ENCODE peak calls at places on chromosomes 2 and 18, in ten cellular contexts. S is AG10803, Z is stomach, A is cardiac fibroblast, H is ovary, E is lower leg skin, N is uterus, Y is body of pancreas, R is IMR-90, T is tibial nerve. W is an unnamed sample.

GRCh38 chr2:66982766-66983165 is 414.4 kb upstream of the ETAA1 start:
- DNase-seq in S (peak), A (peak), E (no peak), R (peak), H (no peak), T (no peak), Y (no peak), Z (no peak), N (no peak), W (no peak)

GRCh38 chr2:119387381-119388129 is 20.8 kb downstream of the DBI start:
- DNase-seq in Y (peak), Z (peak), S (peak), E (peak), H (peak), T (peak), A (peak), N (peak), R (peak), W (no peak)

GRCh38 chr18:48676756-48677368 is 138.0 kb downstream of the CTIF start:
- DNase-seq in T (peak), S (peak), Y (peak), A (peak), E (peak), H (peak), Z (peak), N (peak), R (peak), W (peak)

GRCh38 chr2:233349005-233349998 is 5.0 kb upstream of the DGKD start:
- DNase-seq in A (peak), R (peak), S (peak), Z (peak), N (peak), T (peak), E (peak), H (no peak), Y (no peak), W (no peak)

GRCh38 chr18:48896875-48897511 is 53.8 kb downstream of the SMAD7 start:
- DNase-seq in S (peak), R (peak), H (no peak), Z (peak), N (no peak), A (peak), E (peak), T (peak), Y (no peak), W (no peak)

GRCh38 chr2:135951071-135951583 is 34.3 kb downstream of the DARS1 start:
- DNase-seq in A (no peak), Z (no peak), R (no peak), S (no peak), T (no peak), E (no peak), H (peak), Y (no peak), N (peak), W (no peak)

GRCh38 chr2:225025917-225026571 is 16.2 kb downstream of the DOCK10 start:
- DNase-seq in H (no peak), Y (no peak), Z (no peak), E (no peak), A (peak), T (no peak), R (peak), S (peak), N (no peak), W (no peak)

GRCh38 chr2:166803314-166803986 is 84.8 kb upstream of the XIRP2 start:
- DNase-seq in E (no peak), H (no peak), A (peak), R (peak), N (no peak), T (no peak), Y (no peak), S (no peak), Z (no peak), W (no peak)

GRCh38 chr2:96262306-96262705 is 3.5 kb downstream of the TMEM127 start:
- DNase-seq in R (no peak), E (no peak), T (no peak), H (no peak), Z (no peak), S (peak), A (no peak), N (no peak), Y (no peak), W (no peak)

GRCh38 chr2:96260404-96261260 is 5.2 kb downstream of the TMEM127 start:
- DNase-seq in N (peak), H (peak), E (no peak), Y (peak), Z (peak), R (peak), S (peak), A (peak), T (no peak), W (peak)

GRCh38 chr2:96258393-96259022 is 7.3 kb downstream of the TMEM127 start:
- DNase-seq in S (no peak), Y (no peak), R (no peak), A (peak), Z (no peak), T (no peak), H (no peak), N (no peak), E (no peak), W (no peak)

GRCh38 chr2:96261328-96262003 is 4.3 kb downstream of the TMEM127 start:
- DNase-seq in E (no peak), S (no peak), Z (no peak), Y (no peak), H (no peak), R (no peak), N (no peak), T (no peak), A (no peak), W (no peak)

GRCh38 chr2:96259497-96259921 is 6.3 kb downstream of the TMEM127 start:
- DNase-seq in H (no peak), T (no peak), S (no peak), A (no peak), Y (peak), E (no peak), R (no peak), Z (peak), N (no peak), W (no peak)
- H3K4me3 ChIP-seq in H (no peak), T (no peak), S (no peak), A (no peak), Y (no peak), E (no peak), R (no peak), Z (no peak), N (no peak), W (no peak)

GRCh38 chr2:176104338-176105077 is 2.6 kb upstream of the HOXD11 start:
- DNase-seq in H (no peak), Y (no peak), N (peak), Z (no peak), E (peak), R (no peak), S (peak), T (no peak), A (no peak), W (no peak)
- H3K4me3 ChIP-seq in H (peak), Y (no peak), N (peak), Z (no peak), E (no peak), R (no peak), S (peak), T (no peak), A (no peak), W (peak)

DNA sequence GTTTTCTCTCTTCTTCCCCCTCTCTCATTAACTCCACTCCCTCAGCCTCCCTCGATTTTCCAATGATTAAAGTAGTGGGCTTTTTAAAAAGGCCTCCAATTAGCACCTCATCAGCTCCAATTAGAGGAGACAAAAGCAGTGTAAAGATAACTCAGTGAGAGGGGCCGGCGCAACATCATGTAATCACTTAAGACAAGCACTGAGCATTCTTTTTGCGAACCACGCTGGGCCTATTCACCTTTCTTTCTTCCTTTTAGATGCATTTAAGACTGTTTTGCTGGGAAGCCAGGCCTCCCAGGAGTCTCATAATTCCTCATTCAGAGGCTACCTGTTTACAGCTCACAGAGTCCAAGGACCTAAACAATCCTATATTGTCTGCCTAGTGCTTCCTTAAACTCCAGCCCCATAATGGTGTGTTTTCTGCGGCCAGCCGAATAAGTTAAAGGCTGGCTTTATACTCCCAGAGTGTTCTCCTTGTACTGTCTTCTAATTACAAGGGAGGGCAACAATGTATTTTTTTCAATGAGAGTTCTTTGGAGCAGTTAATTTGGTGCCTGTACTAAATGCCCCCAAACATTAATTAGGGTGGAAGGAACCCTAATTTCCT is 27.9 kb upstream of the LMAN1 start:
- DNase-seq in H (no peak), S (no peak), Y (no peak), T (no peak), R (no peak), A (no peak), N (no peak), Z (no peak), E (no peak), W (no peak)
- H3K4me3 ChIP-seq in H (no peak), S (no peak), Y (no peak), T (no peak), R (no peak), A (no peak), N (no peak), Z (no peak), E (no peak), W (no peak)

GRCh38 chr2:23941644-23942043 is 1.4 kb downstream of the UBXN2A start:
- DNase-seq in Z (no peak), E (no peak), Y (no peak), A (no peak), S (no peak), R (no peak), H (no peak), N (no peak), T (no peak), W (no peak)
- H3K4me3 ChIP-seq in Z (peak), E (no peak), Y (no peak), A (no peak), S (peak), R (peak), H (no peak), N (no peak), T (peak), W (peak)

DNA sequence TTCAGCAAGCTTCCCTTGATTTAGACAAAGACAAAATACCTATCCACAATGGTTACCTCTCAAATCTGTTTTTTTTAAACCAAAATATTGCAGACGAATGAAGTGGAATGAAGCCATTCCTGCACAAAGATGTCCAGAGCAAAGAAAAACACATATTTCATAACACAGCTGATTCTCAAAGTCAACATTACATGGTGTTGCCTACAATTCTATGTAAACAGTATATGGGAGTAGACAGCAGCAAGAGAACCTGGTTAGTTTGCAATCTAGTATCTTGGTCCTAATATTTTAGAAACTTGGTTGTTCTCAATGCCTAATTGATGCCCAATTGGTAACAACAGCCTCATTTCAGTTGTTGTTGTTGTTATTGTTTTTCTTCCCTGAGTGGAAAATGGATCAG is 1240.9 kb upstream of the CHAC2 start:
- DNase-seq in N (no peak), Z (no peak), E (no peak), R (no peak), T (no peak), H (no peak), Y (no peak), S (no peak), A (no peak), W (no peak)
- H3K4me3 ChIP-seq in N (no peak), Z (no peak), E (no peak), R (no peak), T (no peak), H (no peak), Y (no peak), S (no peak), A (no peak), W (no peak)

DNA sequence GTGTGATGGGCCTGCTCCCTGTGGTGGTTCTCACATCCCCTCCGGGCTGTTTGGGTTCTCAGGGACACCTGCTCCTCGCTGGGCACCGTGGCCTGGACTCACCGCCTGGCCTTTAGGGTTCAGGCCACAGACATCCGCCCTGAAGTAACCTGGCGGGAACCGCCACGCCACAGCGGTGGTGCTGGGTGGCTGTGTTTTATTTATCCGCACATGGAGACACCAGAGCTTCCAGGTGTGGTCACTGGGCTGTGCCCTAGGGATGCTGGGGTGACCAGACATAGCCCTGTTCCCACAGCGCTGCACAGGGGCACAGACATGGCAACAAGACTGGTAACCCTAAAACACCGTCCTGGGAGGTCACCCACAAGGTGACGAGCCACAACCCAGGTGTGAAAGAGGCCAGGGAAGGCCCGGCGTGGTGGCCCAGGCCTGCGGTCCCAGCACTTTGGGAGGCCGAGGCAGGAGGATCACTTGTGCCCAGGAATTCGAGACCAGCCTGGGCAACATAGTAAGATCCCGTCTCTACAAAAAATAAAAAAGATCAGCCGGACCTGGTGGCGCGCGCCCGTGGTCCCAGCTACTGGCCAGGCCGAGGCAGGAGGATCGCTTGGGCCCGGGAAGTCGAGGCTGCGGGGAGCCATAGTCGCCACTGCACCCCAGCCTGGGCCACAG is 649 bp upstream of the HSBP1L1 start:
- DNase-seq in S (no peak), A (no peak), T (no peak), E (no peak), N (no peak), R (no peak), Y (no peak), H (no peak), Z (no peak), W (no peak)
- H3K4me3 ChIP-seq in S (peak), A (peak), T (peak), E (no peak), N (peak), R (no peak), Y (peak), H (peak), Z (peak), W (peak)

W was measured in thoracic aorta.